ENCODE peak calls at places on chromosomes 2 and 18, in four cellular contexts. N is body of pancreas, G is GM12878, B is tibial nerve. Q is an unnamed sample.

GRCh38 chr2:946073-947005 is 4.3 kb upstream of the SNTG2 start:
- DNase-seq in N (no peak), G (peak; percentile 12), B (no peak), Q (no peak)

GRCh38 chr2:236694125-236694888 is 124.7 kb downstream of the ACKR3 start:
- DNase-seq in N (no peak), G (no peak), B (no peak), Q (no peak)

GRCh38 chr2:18922276-18922675 is 332.9 kb upstream of the NT5C1B start:
- DNase-seq in N (no peak), G (no peak), B (no peak), Q (no peak)

GRCh38 chr2:26473796-26474195 is 4.1 kb downstream of the OTOF start:
- DNase-seq in N (no peak), G (no peak), B (no peak), Q (no peak)

GRCh38 chr18:75132471-75132870 is 76.5 kb downstream of the PTGR3 start:
- DNase-seq in N (no peak), G (no peak), B (no peak), Q (no peak)

GRCh38 chr18:2672872-2673271 is 17.3 kb downstream of the SMCHD1 start:
- DNase-seq in N (no peak), G (no peak), B (no peak), Q (no peak)

GRCh38 chr2:134452042-134452733 is 198.3 kb downstream of the MGAT5 start:
- DNase-seq in N (peak; percentile 1), G (no peak), B (no peak), Q (peak; percentile 20)

GRCh38 chr18:13300029-13300428 is 81.5 kb downstream of the LDLRAD4 start:
- DNase-seq in N (no peak), G (no peak), B (no peak), Q (no peak)

GRCh38 chr2:34353498-34354113 is 754.5 kb upstream of the FAM98A start:
- DNase-seq in N (no peak), G (no peak), B (no peak), Q (no peak)

GRCh38 chr18:79855147-79855910 is 57.6 kb downstream of the KCNG2 start:
- DNase-seq in N (no peak), G (peak; percentile 52), B (no peak), Q (no peak)

GRCh38 chr18:22559414-22560282 is 141.9 kb upstream of the CTAGE1 start:
- DNase-seq in N (peak; percentile 59), G (no peak), B (no peak), Q (peak; percentile 57)
- TF ChIP-seq POLR2A in N (peak; percentile 14), G (no peak), B (no peak), Q (no peak)

DNA sequence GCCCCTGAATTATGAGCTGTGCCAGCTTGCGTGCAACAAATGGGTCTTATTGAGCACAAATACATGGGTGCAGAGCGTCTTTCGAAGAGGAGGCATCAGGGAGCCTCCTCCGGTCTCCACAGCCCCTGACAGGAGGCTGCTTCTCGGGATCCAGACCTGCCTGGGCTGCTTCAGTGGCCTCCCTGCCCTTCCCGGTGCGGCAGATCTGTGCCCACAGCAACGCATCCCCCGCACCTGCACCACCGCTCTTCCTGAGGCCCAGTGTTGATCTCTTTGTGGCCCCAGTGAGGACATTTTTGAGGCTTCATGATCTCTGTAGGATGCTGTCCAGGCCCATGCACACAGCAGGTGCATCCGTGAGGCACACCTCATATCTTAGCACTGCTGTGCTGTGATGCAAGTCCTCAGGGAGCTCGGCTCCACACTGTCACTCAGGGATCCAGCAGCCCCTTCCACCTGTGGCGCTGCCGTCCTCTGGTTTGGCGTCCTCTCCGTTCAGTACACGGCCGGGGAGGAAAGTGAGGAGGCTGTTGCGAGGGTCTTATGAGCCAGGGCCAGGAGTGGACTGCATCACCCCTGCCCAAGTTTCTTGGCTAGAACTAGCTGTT is 17.4 kb downstream of the RTP5 start:
- DNase-seq in N (no peak), G (no peak), B (no peak), Q (no peak)
- TF ChIP-seq CTCF in N (no peak), G (no peak), B (no peak), Q (no peak)

GRCh38 chr2:3195865-3196504 is 181.6 kb downstream of the EIPR1 start:
- DNase-seq in N (peak; percentile 18), G (no peak), B (no peak), Q (no peak)
- H3K4me3 ChIP-seq in N (no peak overlapping the region), G (no peak overlapping the region), B (no peak overlapping the region), Q (no peak overlapping the region)

GRCh38 chr2:176178807-176179271 is 9.6 kb upstream of the HOXD1 start:
- DNase-seq in N (no peak), G (no peak), B (no peak), Q (no peak)
- TF ChIP-seq POLR2A in N (no peak), G (no peak), B (no peak), Q (no peak)

DNA sequence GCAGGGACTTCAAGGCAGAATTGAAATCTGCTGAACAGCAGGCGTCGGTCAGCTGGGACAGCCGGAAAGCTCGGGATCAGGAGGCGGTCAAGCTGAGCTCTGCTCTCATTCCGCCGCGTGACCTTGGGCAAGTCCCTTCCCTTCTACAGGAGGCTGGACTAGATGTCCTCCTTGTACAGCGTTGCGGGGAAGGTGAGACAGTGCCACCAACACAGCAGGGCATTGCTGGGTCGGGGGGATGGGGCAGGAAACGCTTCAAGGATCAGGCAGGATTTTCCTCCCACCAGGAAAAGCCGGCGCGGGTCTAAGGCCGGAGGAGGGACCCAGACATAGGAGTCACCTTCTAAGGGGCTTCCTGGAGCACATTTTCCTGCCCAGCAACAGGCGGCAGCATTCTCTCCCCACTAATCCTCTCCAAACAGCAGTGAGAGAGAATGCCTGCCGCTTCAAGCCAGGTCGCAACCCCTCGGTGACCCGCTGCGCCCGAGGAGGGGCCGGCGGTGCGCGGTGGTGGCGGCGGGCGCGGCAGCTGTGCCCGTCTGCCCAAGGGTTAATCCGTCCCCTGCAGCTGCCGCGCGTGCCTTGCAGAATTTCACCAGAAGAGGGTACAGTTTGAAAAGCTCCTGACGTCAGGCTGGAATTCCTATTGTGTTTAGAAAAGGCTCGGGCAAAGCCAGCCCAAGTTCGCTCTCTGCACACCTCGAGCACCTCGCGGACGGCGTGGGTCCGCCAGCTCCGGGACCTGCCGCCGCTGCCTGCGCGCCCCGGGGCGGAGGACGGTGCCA is at the start of gene KCNF1:
- DNase-seq in N (peak; percentile 55), G (no peak), B (no peak), Q (no peak)
- TF ChIP-seq CTCF in N (no peak), G (no peak), B (no peak), Q (no peak)

GRCh38 chr2:160429248-160430000 is 64.2 kb downstream of the RBMS1 start:
- DNase-seq in N (no peak), G (no peak), B (no peak), Q (no peak)
- H3K4me3 ChIP-seq in N (no peak overlapping the region), G (no peak overlapping the region), B (no peak overlapping the region), Q (no peak overlapping the region)

DNA sequence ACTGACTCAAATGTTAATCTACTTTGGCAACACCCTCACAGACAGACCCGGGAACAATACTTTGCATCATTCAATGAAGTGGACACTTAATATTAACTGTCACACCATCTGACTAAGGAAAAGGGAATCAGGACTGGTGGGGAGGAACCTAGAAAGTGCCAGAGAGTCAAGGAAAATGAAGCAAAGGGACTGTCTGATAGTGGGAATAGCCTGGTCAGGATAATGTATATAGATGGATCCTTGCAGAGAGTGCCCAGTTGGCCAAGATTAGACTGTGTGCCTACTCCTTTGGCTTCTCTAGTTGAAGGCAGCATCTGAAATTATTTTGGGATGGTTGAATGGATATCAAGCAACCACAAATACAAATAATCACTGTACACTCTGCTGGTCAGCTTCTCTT is 45.2 kb downstream of the ARL6IP6 start:
- DNase-seq in N (no peak), G (no peak), B (no peak), Q (no peak)
- TF ChIP-seq POLR2A in N (no peak), G (no peak), B (no peak), Q (no peak)

GRCh38 chr2:42059261-42059898 is 11.6 kb downstream of the PKDCC start:
- DNase-seq in N (no peak), G (no peak), B (no peak), Q (no peak)
- TF ChIP-seq CTCF in N (no peak), G (no peak), B (no peak), Q (no peak)

Q was measured in stomach.